ENCODE peak calls at places on chromosome 15, in seven cellular contexts. I is left ventricle myocardium inferior; F is DMS53; A is left colon; X is activated T-cell treated with anti-CD3 and anti-CD28 coated beads, Interleukin-2, amount 50 U/mL, for 4 hours; S is heart left ventricle; N is keratinocyte. Y is an unnamed sample.

GRCh38 chr15:96462768-96463167 is 132.3 kb downstream of the NR2F2 start:
- DNase-seq in X (no peak), A (no peak), N (no peak), F (no peak), I (no peak), S (no peak), Y (no peak)

GRCh38 chr15:60476713-60477112 is 2.2 kb downstream of the ICE2 start:
- DNase-seq in X (no peak), S (no peak), A (no peak), N (no peak), I (no peak), F (no peak), Y (no peak)

GRCh38 chr15:95325763-95326688 is 1004.5 kb upstream of the NR2F2 start:
- DNase-seq in I (no peak), A (no peak), F (no peak), X (no peak), N (no peak), S (no peak), Y (no peak)

GRCh38 chr15:101029971-101030661 is 111.0 kb downstream of the LRRK1 start:
- DNase-seq in N (no peak), F (no peak), X (no peak), A (no peak), I (no peak), S (peak), Y (peak)

GRCh38 chr15:36737430-36737891 is 158.0 kb downstream of the CDIN1 start:
- DNase-seq in I (no peak), S (no peak), A (no peak), F (no peak), X (no peak), N (no peak), Y (no peak)

GRCh38 chr15:35698978-35699377 is 153.0 kb upstream of the DPH6 start:
- DNase-seq in F (no peak), X (no peak), S (no peak), N (no peak), I (no peak), A (no peak), Y (no peak)

GRCh38 chr15:63852407-63852806 is 18.7 kb upstream of the HERC1 start:
- DNase-seq in N (no peak), X (no peak), A (no peak), S (no peak), I (no peak), F (no peak), Y (no peak)

GRCh38 chr15:89460048-89460447 is 36.3 kb downstream of the RHCG start:
- DNase-seq in N (no peak), F (no peak), I (no peak), A (no peak), S (no peak), X (no peak), Y (no peak)

GRCh38 chr15:78438595-78439285 is 724 bp downstream of the IREB2 start:
- DNase-seq in I (no peak), S (no peak), N (no peak), X (no peak), F (peak), A (peak), Y (no peak)

GRCh38 chr15:81888748-81889479 is 156.9 kb downstream of the MEX3B start:
- DNase-seq in X (no peak), N (no peak), F (no peak), A (no peak), I (no peak), S (no peak), Y (no peak)

GRCh38 chr15:69530234-69530633 is 77.6 kb downstream of the RPLP1 start:
- DNase-seq in N (no peak), S (no peak), X (no peak), F (no peak), A (no peak), I (no peak), Y (no peak)

GRCh38 chr15:88832791-88833190 is 29.6 kb downstream of the ACAN start:
- DNase-seq in N (no peak), A (no peak), I (no peak), F (no peak), X (no peak), S (no peak), Y (no peak)

GRCh38 chr15:95684693-95685115 is 645.8 kb upstream of the NR2F2 start:
- DNase-seq in X (no peak), F (no peak), N (peak), I (no peak), A (no peak), S (no peak), Y (no peak)

GRCh38 chr15:40857601-40858351 is 13.9 kb downstream of the SPINT1 start:
- DNase-seq in N (no peak), A (peak), F (peak), S (peak), X (peak), I (peak), Y (peak)

GRCh38 chr15:97745481-97746071 is 214.9 kb upstream of the ARRDC4 start:
- DNase-seq in I (no peak), A (peak), N (no peak), S (no peak), X (no peak), F (peak), Y (peak)

GRCh38 chr15:36363335-36363734 is 216.1 kb upstream of the CDIN1 start:
- DNase-seq in F (no peak), I (no peak), N (no peak), X (no peak), A (no peak), S (no peak), Y (no peak)